ENCODE peak calls at places on chromosomes 16 and 17, in seven cellular contexts. F is stimulated activated naive CD4-positive, alpha-beta T cell; U is ascending aorta; H is C1 segment of cervical spinal cord; P is small intestine; G is activated CD4-positive, alpha-beta T cell treated with anti-CD3 and anti-CD28 coated beads, Interleukin-2, amount 10 ng/mL, durations not matched to agents 7 days and 5 days; Y is HFF-Myc. J is an unnamed sample.

GRCh38 chr17:78737332-78737731 is 44.7 kb downstream of the CYTH1 start:
- DNase-seq in F (no peak), U (no peak), H (no peak), P (peak; percentile 61), G (no peak), Y (no peak), J (no peak)

GRCh38 chr16:46972429-46972970 is 974 bp downstream of the DNAJA2 start:
- DNase-seq in F (no peak), U (no peak), H (no peak), P (peak; percentile 51), G (no peak), Y (no peak), J (no peak)

GRCh38 chr17:330993-331701 is 21.5 kb downstream of the RPH3AL start:
- DNase-seq in F (peak; percentile 31), U (no peak), H (peak; percentile 67), P (no peak), G (no peak), Y (no peak), J (peak; percentile 28)

GRCh38 chr17:57737450-57737849 is 7.6 kb downstream of the CCDC182 start:
- DNase-seq in F (no peak), U (no peak), H (no peak), P (no peak), G (no peak), Y (no peak), J (no peak)

GRCh38 chr16:19463468-19464315 is 46.0 kb downstream of the TMC5 start:
- DNase-seq in F (no peak), U (no peak), H (no peak), P (peak; percentile 50), G (no peak), Y (no peak), J (no peak)

GRCh38 chr17:37527249-37527851 is 37.7 kb downstream of the DUSP14 start:
- DNase-seq in F (peak; percentile 8), U (no peak), H (no peak), P (peak; percentile 67), G (peak; percentile 29), Y (no peak), J (peak; percentile 8)

GRCh38 chr17:78355701-78356100 is 4.2 kb downstream of the SOCS3 start:
- DNase-seq in F (no peak), U (no peak), H (no peak), P (no peak), G (no peak), Y (no peak), J (no peak)

GRCh38 chr16:30533748-30534367 is 800 bp downstream of the ZNF747 start:
- DNase-seq in F (no peak), U (no peak), H (no peak), P (peak; percentile 48), G (no peak), Y (no peak), J (no peak)

GRCh38 chr17:7560172-7561027 is 1.3 kb upstream of the SENP3 start:
- DNase-seq in F (peak; percentile 43), U (peak; percentile 80), H (no peak), P (peak; percentile 80), G (peak; percentile 65), Y (no peak), J (peak; percentile 33)

GRCh38 chr17:34314279-34314678 is 5.0 kb upstream of the CCL8 start:
- DNase-seq in F (no peak), U (peak; percentile 73), H (no peak), P (no peak), G (no peak), Y (no peak), J (no peak)

GRCh38 chr17:44389723-44390202 is 314 bp upstream of the ITGA2B start:
- DNase-seq in F (no peak), U (peak; percentile 41), H (no peak), P (no peak), G (no peak), Y (no peak), J (no peak)

GRCh38 chr16:71358464-71359031 is at the start of gene CALB2:
- DNase-seq in F (peak; percentile 28), U (peak; percentile 75), H (no peak), P (peak; percentile 49), G (peak; percentile 63), Y (no peak), J (peak; percentile 42)

GRCh38 chr16:29656688-29657523 is 6.1 kb upstream of the SPN start:
- DNase-seq in F (no peak), U (no peak), H (no peak), P (no peak), G (no peak), Y (no peak), J (no peak)

GRCh38 chr16:69320731-69321073 is 9.6 kb downstream of the VPS4A start:
- DNase-seq in F (no peak), U (peak; percentile 53), H (no peak), P (no peak), G (no peak), Y (no peak), J (no peak)

GRCh38 chr17:7177954-7178477 is 1.2 kb downstream of the ASGR1 start:
- DNase-seq in F (no peak), U (no peak), H (no peak), P (peak; percentile 21), G (no peak), Y (no peak), J (no peak)

GRCh38 chr17:40068917-40069750 is 6.4 kb downstream of the THRA start:
- DNase-seq in F (peak; percentile 70), U (peak; percentile 92), H (peak; percentile 87), P (peak; percentile 89), G (peak; percentile 79), Y (peak; percentile 60), J (peak; percentile 79)

GRCh38 chr16:253833-254232 is 19.2 kb downstream of the FAM234A start:
- DNase-seq in F (no peak), U (no peak), H (no peak), P (peak; percentile 83), G (peak; percentile 42), Y (no peak), J (no peak)

GRCh38 chr17:83036193-83036592 is 43.2 kb upstream of the METRNL start:
- DNase-seq in F (no peak), U (no peak), H (no peak), P (no peak), G (no peak), Y (no peak), J (no peak)

GRCh38 chr17:57781386-57782050 is 36.4 kb upstream of the CCDC182 start:
- DNase-seq in F (no peak), U (no peak), H (no peak), P (no peak), G (no peak), Y (no peak), J (no peak)

GRCh38 chr16:84499638-84500037 is 4.8 kb downstream of the MEAK7 start:
- DNase-seq in F (no peak), U (no peak), H (no peak), P (no peak), G (no peak), Y (no peak), J (no peak)

GRCh38 chr16:66359012-66359411 is 7.5 kb upstream of the CDH5 start:
- DNase-seq in F (no peak), U (no peak), H (no peak), P (no peak), G (no peak), Y (no peak), J (no peak)

GRCh38 chr16:84518804-84519341 is 14.4 kb upstream of the MEAK7 start:
- DNase-seq in F (peak; percentile 28), U (no peak), H (no peak), P (peak; percentile 65), G (peak; percentile 86), Y (no peak), J (peak; percentile 68)

GRCh38 chr16:2692948-2693651 is 10.8 kb downstream of the KCTD5 start:
- DNase-seq in F (no peak), U (no peak), H (peak; percentile 59), P (no peak), G (no peak), Y (no peak), J (no peak)

GRCh38 chr16:56191807-56192643 is 736 bp downstream of the GNAO1 start:
- DNase-seq in F (no peak), U (no peak), H (peak; percentile 64), P (no peak), G (peak; percentile 11), Y (no peak), J (no peak)

GRCh38 chr16:88195021-88195581 is 187.7 kb upstream of the ZNF469 start:
- DNase-seq in F (no peak), U (no peak), H (no peak), P (no peak), G (no peak), Y (no peak), J (no peak)

GRCh38 chr16:53220585-53220984 is 165.8 kb downstream of the CHD9 start:
- DNase-seq in F (no peak), U (no peak), H (no peak), P (peak; percentile 9), G (no peak), Y (no peak), J (no peak)

GRCh38 chr16:11742041-11742535 is 569 bp downstream of the TXNDC11 start:
- DNase-seq in F (peak; percentile 55), U (peak; percentile 72), H (no peak), P (peak; percentile 59), G (peak; percentile 57), Y (no peak), J (no peak)

GRCh38 chr17:7404737-7405412 is 978 bp upstream of the TMEM256 start:
- DNase-seq in F (peak; percentile 79), U (peak; percentile 86), H (no peak), P (no peak), G (peak; percentile 66), Y (no peak), J (no peak)

GRCh38 chr16:84832488-84833141 is 12.8 kb downstream of the CRISPLD2 start:
- DNase-seq in F (no peak), U (peak; percentile 86), H (no peak), P (no peak), G (no peak), Y (peak; percentile 60), J (no peak)

GRCh38 chr16:15898654-15899053 is 10.3 kb upstream of the CEP20 start:
- DNase-seq in F (no peak), U (no peak), H (no peak), P (no peak), G (no peak), Y (no peak), J (no peak)

GRCh38 chr17:82230627-82231311 is 1.9 kb downstream of the SLC16A3 start:
- DNase-seq in F (peak; percentile 58), U (peak; percentile 92), H (peak; percentile 50), P (peak; percentile 86), G (peak; percentile 62), Y (no peak), J (peak; percentile 45)

GRCh38 chr17:17042851-17043667 is 802 bp downstream of the MPRIP start:
- DNase-seq in F (peak; percentile 22), U (no peak), H (no peak), P (peak; percentile 30), G (peak; percentile 26), Y (no peak), J (peak; percentile 29)